ENCODE peak calls at places on chromosomes 4 and X, in four cellular contexts. J is NT2/D1, I is H1, L is HepG2. Z is an unnamed sample.

GRCh38 chrX:74371823-74372222 is 49.5 kb upstream of the SLC16A2 start:
- DNase-seq in J (no peak), L (no peak), I (no peak), Z (no peak)

GRCh38 chrX:23742174-23742692 is 843 bp downstream of the ACOT9 start:
- DNase-seq in L (peak; percentile 32), I (peak; percentile 13), J (no peak), Z (peak; percentile 45)

GRCh38 chrX:45992402-45993123 is 552.7 kb downstream of the ZNF674 start:
- DNase-seq in I (no peak), J (no peak), L (no peak), Z (no peak)

GRCh38 chr4:81214518-81215218 is 354 bp downstream of the PRKG2 start:
- DNase-seq in I (no peak), J (no peak), L (no peak), Z (peak; percentile 46)

GRCh38 chr4:158176108-158176507 is 3.3 kb upstream of the GASK1B start:
- DNase-seq in L (no peak), I (no peak), J (no peak), Z (no peak)

GRCh38 chr4:183638436-183638835 is 20.5 kb downstream of the RWDD4 start:
- DNase-seq in L (no peak), I (no peak), J (no peak), Z (no peak)

GRCh38 chrX:9019151-9019550 is 14.8 kb downstream of the FAM9B start:
- DNase-seq in J (no peak), L (no peak), I (no peak), Z (no peak)

GRCh38 chrX:38987135-38987780 is 186.0 kb downstream of the MID1IP1 start:
- DNase-seq in I (no peak), L (no peak), J (no peak), Z (no peak)

GRCh38 chr4:10926025-10926424 is 241.5 kb upstream of the CLNK start:
- DNase-seq in L (no peak), I (no peak), J (no peak), Z (no peak)

GRCh38 chrX:119983494-119983893 is 39.9 kb upstream of the NKAP start:
- DNase-seq in I (no peak), J (no peak), L (no peak), Z (no peak)

GRCh38 chr4:11702886-11703555 is 274.3 kb upstream of the HS3ST1 start:
- DNase-seq in L (no peak), J (no peak), I (no peak), Z (no peak)

GRCh38 chrX:3244203-3244743 is 102.2 kb downstream of the MXRA5 start:
- DNase-seq in J (no peak), L (no peak), I (no peak), Z (no peak)

GRCh38 chrX:10545882-10546281 is 74.5 kb downstream of the MID1 start:
- DNase-seq in J (peak; percentile 22), L (no peak), I (peak; percentile 3), Z (no peak)

GRCh38 chr4:52861879-52862604 is at the start of gene RASL11B:
- DNase-seq in L (peak; percentile 20), I (no peak), J (peak; percentile 65), Z (peak; percentile 92)

GRCh38 chr4:21470531-21470930 is 478.0 kb downstream of the KCNIP4 start:
- DNase-seq in I (no peak), L (no peak), J (no peak), Z (no peak)

GRCh38 chr4:83639849-83640493 is 104.1 kb downstream of the GPAT3 start:
- DNase-seq in I (no peak), J (peak; percentile 52), L (peak; percentile 71), Z (peak; percentile 64)

GRCh38 chrX:115650916-115651315 is 89.9 kb downstream of the PLS3 start:
- DNase-seq in L (peak; percentile 33), I (no peak), J (peak; percentile 57), Z (peak; percentile 60)

GRCh38 chr4:79620627-79621026 is 212.6 kb upstream of the GK2 start:
- DNase-seq in J (no peak), I (no peak), L (no peak), Z (no peak)

DNA sequence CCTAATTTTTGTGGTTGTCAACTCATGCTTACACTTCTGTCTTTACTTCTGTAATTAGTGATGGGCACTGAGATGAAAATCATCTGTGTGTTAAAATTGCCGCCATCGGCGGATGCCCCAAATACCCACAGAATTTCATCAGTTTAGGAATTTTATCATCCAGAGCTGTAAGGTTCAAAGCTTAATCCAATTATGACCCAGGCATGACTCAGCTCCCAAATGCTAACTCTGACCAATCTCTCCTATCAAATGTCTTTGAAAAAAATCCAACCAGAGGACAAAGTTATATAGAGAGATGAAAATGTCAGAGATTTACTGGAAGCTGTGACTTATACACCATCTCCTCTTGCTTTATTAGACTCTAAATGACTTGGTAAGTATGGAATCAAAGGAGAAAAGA is 1048.7 kb upstream of the PRKX start:
- DNase-seq in I (no peak), L (no peak), J (no peak), Z (no peak)
- TF ChIP-seq SUZ12 in I (no peak), L (no peak), J (no peak), Z (no peak)

GRCh38 chr4:174256277-174256713 is 27.2 kb downstream of the FBXO8 start:
- DNase-seq in I (no peak), J (no peak), L (no peak), Z (no peak)
- TF ChIP-seq SUZ12 in I (no peak), J (no peak), L (no peak), Z (no peak)

GRCh38 chrX:111123125-111123524 is 27.1 kb downstream of the PAK3 start:
- DNase-seq in J (no peak), L (no peak), I (no peak), Z (no peak)

GRCh38 chrX:111116666-111117065 is 20.7 kb downstream of the PAK3 start:
- DNase-seq in J (no peak), L (no peak), I (no peak), Z (no peak)

GRCh38 chrX:111123606-111124179 is 27.7 kb downstream of the PAK3 start:
- DNase-seq in I (no peak), J (no peak), L (no peak), Z (no peak)

GRCh38 chrX:111114806-111115205 is 18.8 kb downstream of the PAK3 start:
- DNase-seq in I (no peak), L (no peak), J (no peak), Z (no peak)

DNA sequence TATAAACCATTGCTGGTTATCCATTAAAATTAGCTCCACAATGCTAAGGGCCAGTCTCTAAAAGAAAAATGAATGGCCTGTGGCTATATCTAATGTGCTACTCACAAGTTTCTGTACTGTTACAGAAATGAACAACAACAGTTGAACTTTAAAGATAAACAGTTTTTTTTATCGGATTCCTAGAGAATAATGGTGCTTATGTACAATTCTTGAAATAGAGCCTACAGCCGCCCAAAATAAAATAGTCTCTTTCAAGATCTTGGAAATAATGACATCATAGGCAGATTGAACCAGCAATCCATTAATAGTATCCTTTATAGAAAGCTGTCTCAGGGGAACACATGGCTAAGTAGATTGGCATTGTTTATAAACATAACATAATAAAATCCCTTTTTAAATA is 23.4 kb downstream of the PAK3 start:
- DNase-seq in L (no peak), I (no peak), J (no peak), Z (no peak)
- TF ChIP-seq SUZ12 in L (no peak), I (no peak), J (no peak), Z (no peak)

GRCh38 chr4:114109776-114110175 is 130.3 kb upstream of the ARSJ start:
- DNase-seq in J (no peak), I (no peak), L (no peak), Z (no peak)

GRCh38 chr4:114103908-114104307 is 124.5 kb upstream of the ARSJ start:
- DNase-seq in L (no peak), J (no peak), I (no peak), Z (no peak)

DNA sequence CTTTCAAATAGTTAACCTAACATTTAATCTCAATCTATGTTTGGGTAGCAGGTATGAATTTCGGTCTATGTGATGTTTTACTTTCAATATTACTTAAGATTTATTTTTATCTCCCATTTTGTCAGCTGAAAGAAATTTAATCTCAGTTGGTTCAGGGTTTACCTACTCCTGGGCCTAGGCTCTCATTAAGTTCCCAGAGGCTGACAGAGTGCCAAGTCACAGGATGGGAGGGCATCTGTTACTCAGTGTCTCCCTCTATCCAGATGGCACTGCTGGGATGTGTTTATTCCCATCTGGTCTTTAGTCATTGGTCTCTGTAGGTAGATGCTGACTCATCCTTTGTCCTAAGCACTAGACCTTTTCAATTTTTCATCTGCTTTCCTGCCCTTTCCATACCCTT is 129.4 kb upstream of the ARSJ start:
- DNase-seq in I (no peak), J (no peak), L (peak; percentile 0), Z (no peak)
- TF ChIP-seq SUZ12 in I (no peak), J (no peak), L (no peak), Z (no peak)

GRCh38 chr4:166044871-166045270 is 171.8 kb downstream of the TLL1 start:
- DNase-seq in I (no peak), L (no peak), J (no peak), Z (no peak)

GRCh38 chr4:166042510-166043055 is 169.5 kb downstream of the TLL1 start:
- DNase-seq in J (no peak), L (no peak), I (no peak), Z (no peak)

GRCh38 chr4:166034965-166035364 is 161.9 kb downstream of the TLL1 start:
- DNase-seq in I (no peak), J (no peak), L (no peak), Z (no peak)

GRCh38 chr4:166043801-166044200 is 170.8 kb downstream of the TLL1 start:
- DNase-seq in L (no peak), I (no peak), J (no peak), Z (no peak)

GRCh38 chr4:166039822-166040221 is 166.8 kb downstream of the TLL1 start:
- DNase-seq in L (no peak), I (no peak), J (no peak), Z (no peak)
- TF ChIP-seq SUZ12 in L (no peak), I (no peak), J (no peak), Z (no peak)

DNA sequence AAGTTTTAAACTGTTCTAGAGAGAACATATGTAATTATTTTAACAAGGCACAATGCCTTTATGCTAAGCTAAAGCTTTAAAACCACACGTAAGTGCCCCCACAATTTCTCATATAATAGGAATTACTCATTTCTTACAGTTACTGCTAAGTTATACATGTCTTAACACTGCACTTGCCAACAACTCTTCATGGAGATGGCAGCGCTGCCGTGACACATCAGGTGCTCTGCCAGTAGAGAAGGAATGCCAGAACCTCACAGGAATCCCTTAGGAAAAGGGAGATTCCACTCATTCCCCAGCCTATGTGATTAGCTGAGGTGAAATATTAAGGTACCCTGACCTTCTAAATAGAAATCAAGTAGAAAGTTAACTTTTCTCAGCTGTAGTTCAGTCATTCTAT is 24.0 kb downstream of the ACSL1 start:
- DNase-seq in I (no peak), J (no peak), L (no peak), Z (no peak)
- TF ChIP-seq SUZ12 in I (no peak), J (no peak), L (no peak), Z (no peak)

GRCh38 chrX:129932137-129932791 is 26.3 kb downstream of the UTP14A start:
- DNase-seq in I (peak; percentile 64), J (no peak), L (peak; percentile 62), Z (peak; percentile 91)
- TF ChIP-seq SUZ12 in I (no peak), J (no peak), L (no peak), Z (no peak)

GRCh38 chr4:71009796-71010588 is 16.5 kb downstream of the DCK start:
- DNase-seq in I (no peak), J (no peak), L (peak; percentile 50), Z (peak; percentile 34)
- TF ChIP-seq SUZ12 in I (no peak), J (no peak), L (no peak), Z (no peak)

Z was measured in HEK293T.